ENCODE peak calls at places on chromosome 11, in four cellular contexts. R is PC-3, H is heart right ventricle, L is left ventricle myocardium inferior. F is an unnamed sample. For H3K4me1, the result is how much of the 10 kb centered on the place peaks cover.

GRCh38 chr11:68658661-68659060 is 25.7 kb upstream of the GAL start:
- DNase-seq in L (no peak), H (no peak), R (no peak), F (no peak)

GRCh38 chr11:97615541-97615940 is 1225.7 kb downstream of the JRKL start:
- DNase-seq in H (no peak), R (no peak), L (no peak), F (no peak)

GRCh38 chr11:17846852-17847453 is 112.4 kb downstream of the KCNC1 start:
- DNase-seq in R (peak), L (no peak), H (no peak), F (no peak)

GRCh38 chr11:73201249-73201648 is 16.8 kb upstream of the P2RY2 start:
- DNase-seq in H (no peak), L (no peak), R (no peak), F (peak)

GRCh38 chr11:12229450-12230229 is 119.2 kb downstream of the MICAL2 start:
- DNase-seq in H (no peak), R (peak), L (no peak), F (peak)

GRCh38 chr11:65927904-65928397 is 8.7 kb downstream of the DRAP1 start:
- DNase-seq in R (no peak), L (no peak), H (no peak), F (peak)

GRCh38 chr11:75259711-75260110 is 19.1 kb downstream of the TPBGL start:
- DNase-seq in L (no peak), H (no peak), R (no peak), F (no peak)

GRCh38 chr11:68579455-68579854 is 104.9 kb upstream of the GAL start:
- DNase-seq in H (no peak), L (no peak), R (peak), F (no peak)

GRCh38 chr11:44989831-44990566 is 39.3 kb upstream of the TP53I11 start:
- DNase-seq in R (no peak), L (peak), H (peak), F (no peak)

GRCh38 chr11:130049260-130049659 is 20.4 kb upstream of the APLP2 start:
- DNase-seq in R (no peak), L (no peak), H (no peak), F (no peak)

GRCh38 chr11:118608268-118609214 is 1.1 kb downstream of the PHLDB1 start:
- DNase-seq in L (peak), H (peak), R (peak), F (peak)

GRCh38 chr11:118606157-118606843 is 1.1 kb upstream of the PHLDB1 start:
- DNase-seq in R (no peak), L (peak), H (peak), F (no peak)

GRCh38 chr11:118606844-118607228 is 579 bp upstream of the PHLDB1 start:
- DNase-seq in L (no peak), R (no peak), H (no peak), F (no peak)

GRCh38 chr11:118609380-118610219 is 2.2 kb downstream of the PHLDB1 start:
- DNase-seq in L (no peak), R (no peak), H (peak), F (no peak)

GRCh38 chr11:118607401-118608267 is at the start of gene PHLDB1:
- DNase-seq in L (peak), H (peak), R (peak), F (peak)
- TF ChIP-seq CTCF in L (peak), H (peak), R (peak), F (peak)

DNA sequence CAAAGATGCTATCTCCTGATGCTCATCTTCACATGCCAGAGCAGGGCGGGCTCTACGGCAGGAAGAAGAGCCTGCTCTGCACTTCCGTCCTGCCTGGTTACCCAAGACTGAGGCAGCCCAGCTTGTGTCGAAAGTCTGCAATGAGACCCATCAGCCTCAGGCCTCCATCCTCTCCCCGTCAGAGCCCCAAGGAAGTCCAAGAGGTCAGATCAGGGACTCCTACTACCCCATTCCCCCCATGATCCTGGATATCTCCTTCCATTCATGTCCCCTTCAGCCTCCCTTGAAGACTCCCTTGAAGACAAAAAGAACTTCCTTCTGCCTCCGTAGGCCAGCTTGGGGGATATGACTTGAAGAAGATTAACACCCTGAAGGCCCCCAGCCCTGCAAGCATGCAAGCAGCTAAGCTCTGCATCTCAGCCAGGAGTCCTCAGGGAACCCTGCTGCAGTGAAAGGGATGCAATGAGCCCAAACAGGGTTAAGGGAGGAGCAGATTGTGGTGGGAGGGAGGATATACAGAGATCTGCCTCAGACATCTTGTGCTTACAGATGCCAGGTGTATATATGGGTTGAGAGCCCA is 85.6 kb downstream of the TRIM29 start:
- DNase-seq in H (no peak), R (no peak), L (no peak), F (no peak)
- H3K4me1 ChIP-seq in H (under half), R (under half), L (under half), F (under half)

GRCh38 chr11:32288276-32288675 is 147.1 kb downstream of the WT1 start:
- DNase-seq in H (no peak), L (no peak), R (no peak), F (no peak)
- TF ChIP-seq CTCF in H (no peak), L (no peak), R (peak), F (no peak)

DNA sequence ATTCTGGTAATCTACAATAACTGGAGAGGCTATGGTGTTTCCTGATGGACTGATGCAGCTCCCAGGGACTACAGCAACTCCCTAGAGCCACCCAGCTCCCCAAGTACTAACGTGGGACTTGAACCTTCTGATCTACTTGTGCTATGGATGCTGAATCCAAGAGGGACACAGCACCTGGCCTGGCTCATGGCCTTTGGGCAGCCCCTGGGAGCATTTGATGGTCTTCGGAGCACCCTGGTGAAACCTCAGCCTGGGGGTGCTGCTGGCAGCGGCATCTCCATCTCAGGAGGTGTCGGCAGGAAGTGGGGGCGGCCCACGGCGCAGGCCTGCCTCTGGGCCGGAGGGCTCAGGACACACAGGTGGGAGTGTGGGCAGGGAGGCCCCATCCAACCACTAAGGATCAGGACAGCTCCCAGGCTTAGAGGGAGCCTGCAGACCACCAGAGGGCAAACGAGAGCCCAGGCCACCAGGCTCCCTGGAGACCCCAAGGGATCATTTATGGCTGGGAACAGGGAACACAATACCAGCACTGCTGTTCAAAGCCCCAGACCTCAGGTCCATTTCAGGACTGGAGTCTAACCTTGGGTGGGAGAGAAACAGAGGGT is 8.7 kb downstream of the EHD1 start:
- DNase-seq in H (no peak), R (no peak), L (no peak), F (no peak)
- H3K4me1 ChIP-seq in H (half or more), R (half or more), L (half or more), F (under half)

GRCh38 chr11:96524475-96524874 is 134.7 kb downstream of the JRKL start:
- DNase-seq in L (no peak), H (no peak), R (no peak), F (no peak)
- TF ChIP-seq CTCF in L (no peak), H (peak), R (peak), F (no peak)

F was measured in mucosa of descending colon.